ENCODE peak calls at places on chromosome 13, in six cellular contexts. One of them, this sample, is unnamed.

GRCh38 chr13:30844548-30845296 is 61.3 kb upstream of the MEDAG start:
- DNase-seq in bronchial epithelial cell: no peak
- DNase-seq in endothelial cell: no peak
- DNase-seq in mucosa of descending colon: no peak
- DNase-seq in GM10248: no peak
- DNase-seq in pancreas: no peak
- DNase-seq in this sample: no peak

GRCh38 chr13:73399347-73400216 is 340.8 kb downstream of the KLF5 start:
- DNase-seq in endothelial cell: no peak
- DNase-seq in GM10248: no peak
- DNase-seq in bronchial epithelial cell: peak
- DNase-seq in mucosa of descending colon: no peak
- DNase-seq in pancreas: no peak
- DNase-seq in this sample: no peak

GRCh38 chr13:113001251-113002140 is 32.5 kb downstream of the MCF2L start:
- DNase-seq in endothelial cell: no peak
- DNase-seq in GM10248: no peak
- DNase-seq in pancreas: peak
- DNase-seq in bronchial epithelial cell: no peak
- DNase-seq in mucosa of descending colon: peak
- DNase-seq in this sample: no peak

GRCh38 chr13:49731766-49732165 is 40.5 kb upstream of the EBPL start:
- DNase-seq in pancreas: no peak
- DNase-seq in bronchial epithelial cell: peak
- DNase-seq in mucosa of descending colon: no peak
- DNase-seq in endothelial cell: no peak
- DNase-seq in GM10248: no peak
- DNase-seq in this sample: peak

GRCh38 chr13:110790371-110790770 is 76.9 kb downstream of the ING1 start:
- DNase-seq in GM10248: no peak
- DNase-seq in bronchial epithelial cell: no peak
- DNase-seq in mucosa of descending colon: no peak
- DNase-seq in endothelial cell: no peak
- DNase-seq in pancreas: no peak
- DNase-seq in this sample: no peak

GRCh38 chr13:22428188-22428828 is 752.5 kb upstream of the SGCG start:
- DNase-seq in GM10248: no peak
- DNase-seq in pancreas: no peak
- DNase-seq in endothelial cell: no peak
- DNase-seq in bronchial epithelial cell: no peak
- DNase-seq in mucosa of descending colon: no peak
- DNase-seq in this sample: no peak

GRCh38 chr13:51734786-51735185 is 69.2 kb downstream of the DHRS12 start:
- DNase-seq in pancreas: no peak
- DNase-seq in GM10248: no peak
- DNase-seq in bronchial epithelial cell: no peak
- DNase-seq in mucosa of descending colon: no peak
- DNase-seq in endothelial cell: no peak
- DNase-seq in this sample: no peak

GRCh38 chr13:113734099-113734825 is 24.8 kb upstream of the TMEM255B start:
- DNase-seq in pancreas: no peak
- DNase-seq in endothelial cell: no peak
- DNase-seq in GM10248: no peak
- DNase-seq in bronchial epithelial cell: no peak
- DNase-seq in mucosa of descending colon: peak
- DNase-seq in this sample: no peak

DNA sequence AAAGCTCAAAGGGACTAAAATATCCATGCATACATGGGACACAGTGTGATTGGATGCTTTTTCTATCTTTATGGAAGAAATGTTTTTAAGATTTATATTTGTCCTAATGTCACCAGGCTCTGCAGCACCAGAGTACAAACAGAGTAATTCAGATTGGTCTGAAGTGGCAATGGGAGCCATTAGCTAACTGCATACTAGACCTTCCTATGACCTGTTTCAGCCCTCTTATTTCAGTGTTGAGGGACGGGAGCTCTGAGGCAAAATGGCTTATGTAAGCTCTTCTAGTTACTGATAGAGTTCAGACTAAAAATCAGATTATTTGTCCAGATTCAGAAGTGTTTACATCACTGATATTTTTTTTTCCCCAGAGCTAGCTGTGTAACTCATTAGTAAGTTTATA is 4.9 kb downstream of the SLAIN1 start:
- DNase-seq in GM10248: no peak
- DNase-seq in mucosa of descending colon: no peak
- DNase-seq in endothelial cell: no peak
- DNase-seq in bronchial epithelial cell: no peak
- DNase-seq in pancreas: no peak
- DNase-seq in this sample: no peak
- TF ChIP-seq CTCF in GM10248: no peak
- TF ChIP-seq CTCF in mucosa of descending colon: no peak
- TF ChIP-seq CTCF in endothelial cell: no peak
- TF ChIP-seq CTCF in bronchial epithelial cell: no peak
- TF ChIP-seq CTCF in pancreas: no peak
- TF ChIP-seq CTCF in this sample: no peak

GRCh38 chr13:32415019-32415418 is 12.9 kb downstream of the N4BP2L1 start:
- DNase-seq in endothelial cell: peak
- DNase-seq in mucosa of descending colon: peak
- DNase-seq in GM10248: no peak
- DNase-seq in pancreas: no peak
- DNase-seq in bronchial epithelial cell: peak
- DNase-seq in this sample: peak
- TF ChIP-seq CTCF in endothelial cell: peak
- TF ChIP-seq CTCF in mucosa of descending colon: no peak
- TF ChIP-seq CTCF in GM10248: peak
- TF ChIP-seq CTCF in pancreas: no peak
- TF ChIP-seq CTCF in bronchial epithelial cell: peak
- TF ChIP-seq CTCF in this sample: peak

GRCh38 chr13:99182439-99182838 is 18.2 kb upstream of the UBAC2 start:
- DNase-seq in endothelial cell: no peak
- DNase-seq in bronchial epithelial cell: no peak
- DNase-seq in pancreas: no peak
- DNase-seq in mucosa of descending colon: no peak
- DNase-seq in GM10248: no peak
- DNase-seq in this sample: no peak
- TF ChIP-seq CTCF in endothelial cell: no peak
- TF ChIP-seq CTCF in bronchial epithelial cell: no peak
- TF ChIP-seq CTCF in pancreas: no peak
- TF ChIP-seq CTCF in mucosa of descending colon: no peak
- TF ChIP-seq CTCF in GM10248: no peak
- TF ChIP-seq CTCF in this sample: no peak

GRCh38 chr13:111909971-111910671 is 156.8 kb upstream of the SOX1 start:
- DNase-seq in mucosa of descending colon: no peak
- DNase-seq in GM10248: no peak
- DNase-seq in endothelial cell: no peak
- DNase-seq in pancreas: no peak
- DNase-seq in bronchial epithelial cell: no peak
- DNase-seq in this sample: no peak

GRCh38 chr13:111911141-111911720 is 155.7 kb upstream of the SOX1 start:
- DNase-seq in endothelial cell: no peak
- DNase-seq in pancreas: no peak
- DNase-seq in GM10248: no peak
- DNase-seq in bronchial epithelial cell: no peak
- DNase-seq in mucosa of descending colon: no peak
- DNase-seq in this sample: no peak

GRCh38 chr13:111912991-111913781 is 153.8 kb upstream of the SOX1 start:
- DNase-seq in bronchial epithelial cell: no peak
- DNase-seq in GM10248: no peak
- DNase-seq in pancreas: no peak
- DNase-seq in mucosa of descending colon: no peak
- DNase-seq in endothelial cell: no peak
- DNase-seq in this sample: no peak

GRCh38 chr13:111912453-111912866 is 154.5 kb upstream of the SOX1 start:
- DNase-seq in endothelial cell: no peak
- DNase-seq in mucosa of descending colon: no peak
- DNase-seq in GM10248: no peak
- DNase-seq in bronchial epithelial cell: no peak
- DNase-seq in pancreas: no peak
- DNase-seq in this sample: no peak

DNA sequence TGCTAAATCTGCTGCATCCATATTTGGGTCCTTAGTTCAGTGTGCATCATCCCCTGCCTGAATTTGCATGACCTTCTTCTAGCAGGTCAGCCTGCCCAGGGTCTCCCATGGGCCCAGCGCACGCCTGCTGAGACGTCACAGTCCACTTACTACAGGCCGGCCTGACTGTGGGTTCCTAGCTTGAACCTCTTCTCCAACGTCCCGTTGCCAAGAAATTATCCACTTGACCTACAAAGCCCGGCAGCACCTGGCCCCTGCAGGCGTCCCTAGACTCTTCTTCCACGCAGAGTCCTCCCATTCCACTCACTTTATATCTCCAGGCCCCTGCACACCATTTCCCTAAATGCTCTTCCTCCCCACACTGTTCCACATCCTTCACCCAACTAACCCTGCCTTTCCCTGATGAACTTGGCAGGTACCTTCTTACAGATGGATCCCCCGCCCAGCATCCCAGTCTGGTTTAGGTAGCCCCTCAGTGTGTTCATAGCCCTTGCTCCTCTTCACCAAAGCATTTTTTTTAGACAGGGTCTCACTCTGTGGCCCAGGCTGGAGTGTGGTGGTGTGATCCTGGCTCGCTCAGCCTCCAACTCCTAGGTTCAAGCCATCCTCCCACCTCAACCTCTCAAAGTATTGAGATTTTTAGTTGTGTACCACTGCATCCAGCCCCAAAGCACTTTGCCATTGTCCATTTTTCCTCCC is 155.0 kb upstream of the SOX1 start:
- DNase-seq in mucosa of descending colon: no peak
- DNase-seq in endothelial cell: no peak
- DNase-seq in bronchial epithelial cell: no peak
- DNase-seq in pancreas: no peak
- DNase-seq in GM10248: no peak
- DNase-seq in this sample: no peak
- TF ChIP-seq CTCF in mucosa of descending colon: no peak
- TF ChIP-seq CTCF in endothelial cell: no peak
- TF ChIP-seq CTCF in bronchial epithelial cell: no peak
- TF ChIP-seq CTCF in pancreas: no peak
- TF ChIP-seq CTCF in GM10248: no peak
- TF ChIP-seq CTCF in this sample: no peak

GRCh38 chr13:38582133-38582532 is 104.7 kb upstream of the FREM2 start:
- DNase-seq in endothelial cell: peak
- DNase-seq in bronchial epithelial cell: peak
- DNase-seq in mucosa of descending colon: no peak
- DNase-seq in pancreas: no peak
- DNase-seq in GM10248: peak
- DNase-seq in this sample: peak
- TF ChIP-seq CTCF in endothelial cell: peak
- TF ChIP-seq CTCF in bronchial epithelial cell: peak
- TF ChIP-seq CTCF in mucosa of descending colon: no peak
- TF ChIP-seq CTCF in pancreas: no peak
- TF ChIP-seq CTCF in GM10248: peak
- TF ChIP-seq CTCF in this sample: peak

DNA sequence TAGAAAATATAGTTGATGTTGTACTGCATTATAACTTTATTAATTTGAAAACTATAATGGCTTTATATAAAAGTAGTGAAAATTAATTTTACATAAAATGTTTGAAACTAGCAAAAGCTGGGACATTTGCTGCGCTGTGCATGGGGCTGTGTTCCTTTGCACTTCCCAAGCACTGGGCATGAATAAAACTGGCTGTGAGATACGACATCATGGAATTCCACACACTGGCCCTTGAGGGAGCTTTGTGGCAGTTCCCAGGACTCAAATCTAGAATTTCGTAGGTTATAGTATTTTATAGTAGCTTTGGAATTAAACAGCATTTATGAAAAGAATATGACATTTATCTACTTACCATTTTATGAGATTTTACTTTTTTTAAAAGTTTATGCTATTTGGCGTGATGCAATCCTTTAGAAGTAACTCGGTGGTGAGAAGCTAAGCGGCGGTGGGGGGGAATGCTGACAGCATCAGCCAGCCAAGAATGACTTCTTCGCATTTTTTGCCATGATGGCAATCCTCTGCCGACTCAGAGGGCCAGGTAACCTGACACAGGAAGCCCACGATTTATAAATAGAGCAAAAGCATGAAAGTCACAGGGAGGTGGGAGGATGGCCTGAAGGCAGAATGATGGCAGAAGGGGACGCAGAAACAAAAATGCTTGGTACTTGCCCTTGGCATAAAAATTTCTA is 553.5 kb downstream of the MYO16 start:
- DNase-seq in bronchial epithelial cell: no peak
- DNase-seq in mucosa of descending colon: no peak
- DNase-seq in endothelial cell: no peak
- DNase-seq in GM10248: no peak
- DNase-seq in pancreas: no peak
- DNase-seq in this sample: no peak
- TF ChIP-seq CTCF in bronchial epithelial cell: no peak
- TF ChIP-seq CTCF in mucosa of descending colon: no peak
- TF ChIP-seq CTCF in endothelial cell: no peak
- TF ChIP-seq CTCF in GM10248: no peak
- TF ChIP-seq CTCF in pancreas: no peak
- TF ChIP-seq CTCF in this sample: no peak

GRCh38 chr13:88937381-88937780 is 1266.2 kb downstream of the SLITRK5 start:
- DNase-seq in mucosa of descending colon: no peak
- DNase-seq in bronchial epithelial cell: no peak
- DNase-seq in pancreas: no peak
- DNase-seq in GM10248: no peak
- DNase-seq in endothelial cell: no peak
- DNase-seq in this sample: no peak
- TF ChIP-seq CTCF in mucosa of descending colon: no peak
- TF ChIP-seq CTCF in bronchial epithelial cell: no peak
- TF ChIP-seq CTCF in pancreas: no peak
- TF ChIP-seq CTCF in GM10248: no peak
- TF ChIP-seq CTCF in endothelial cell: no peak
- TF ChIP-seq CTCF in this sample: no peak

GRCh38 chr13:63403726-63404125 is 1988.1 kb upstream of the PCDH20 start:
- DNase-seq in bronchial epithelial cell: no peak
- DNase-seq in GM10248: no peak
- DNase-seq in pancreas: no peak
- DNase-seq in mucosa of descending colon: no peak
- DNase-seq in endothelial cell: no peak
- DNase-seq in this sample: no peak
- TF ChIP-seq CTCF in bronchial epithelial cell: no peak
- TF ChIP-seq CTCF in GM10248: no peak
- TF ChIP-seq CTCF in pancreas: no peak
- TF ChIP-seq CTCF in mucosa of descending colon: no peak
- TF ChIP-seq CTCF in endothelial cell: no peak
- TF ChIP-seq CTCF in this sample: no peak

GRCh38 chr13:79901336-79901735 is 420.4 kb downstream of the NDFIP2 start:
- DNase-seq in pancreas: no peak
- DNase-seq in endothelial cell: no peak
- DNase-seq in bronchial epithelial cell: no peak
- DNase-seq in GM10248: no peak
- DNase-seq in mucosa of descending colon: no peak
- DNase-seq in this sample: peak
- TF ChIP-seq CTCF in pancreas: no peak
- TF ChIP-seq CTCF in endothelial cell: no peak
- TF ChIP-seq CTCF in bronchial epithelial cell: no peak
- TF ChIP-seq CTCF in GM10248: no peak
- TF ChIP-seq CTCF in mucosa of descending colon: no peak
- TF ChIP-seq CTCF in this sample: no peak

DNA sequence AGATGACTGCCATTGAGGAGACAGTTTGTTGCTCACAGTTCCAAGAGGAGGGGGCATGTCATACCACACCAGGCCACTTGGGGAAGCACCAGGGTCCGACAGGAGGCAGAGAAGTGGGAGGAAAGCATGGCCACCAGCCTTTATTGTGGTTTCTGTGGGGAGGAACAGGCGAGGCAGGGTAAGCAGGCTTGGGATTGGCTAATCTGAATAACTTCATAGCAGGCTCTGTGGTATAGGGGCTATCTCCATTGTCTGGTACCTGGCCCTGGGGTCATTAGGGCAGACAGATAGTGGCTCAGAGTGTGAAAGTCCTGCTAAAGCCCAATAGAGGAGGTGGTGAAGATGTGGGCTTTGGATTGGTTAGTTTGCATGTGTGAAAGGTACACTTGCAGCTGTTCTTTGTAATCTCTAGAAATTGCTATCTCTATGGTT is 35.5 kb downstream of the CBY2 start:
- DNase-seq in GM10248: peak
- DNase-seq in pancreas: no peak
- DNase-seq in bronchial epithelial cell: no peak
- DNase-seq in mucosa of descending colon: no peak
- DNase-seq in endothelial cell: no peak
- DNase-seq in this sample: peak
- TF ChIP-seq CTCF in GM10248: peak
- TF ChIP-seq CTCF in pancreas: no peak
- TF ChIP-seq CTCF in bronchial epithelial cell: no peak
- TF ChIP-seq CTCF in mucosa of descending colon: no peak
- TF ChIP-seq CTCF in endothelial cell: peak
- TF ChIP-seq CTCF in this sample: no peak